ENCODE peak calls at places on chromosomes 11 and 22, in seven cellular contexts. O, R, T, F, V, B and Q are unnamed samples.

GRCh38 chr11:75105462-75105925 is 8.8 kb upstream of the OR2AT4 start:
- DNase-seq in V (no peak), F (no peak), B (peak), T (peak), O (peak), R (no peak), Q (peak)

GRCh38 chr11:33874910-33875490 is 16.9 kb downstream of the LMO2 start:
- DNase-seq in R (no peak), F (no peak), T (no peak), B (no peak), O (no peak), V (no peak), Q (no peak)

GRCh38 chr22:20569059-20570058 is 61.9 kb downstream of the MED15 start:
- DNase-seq in B (no peak), R (peak), V (peak), F (peak), T (no peak), O (no peak), Q (no peak)

GRCh38 chr22:32723632-32724031 is 77.9 kb upstream of the TIMP3 start:
- DNase-seq in F (no peak), O (no peak), R (peak), V (peak), T (no peak), B (no peak), Q (no peak)

GRCh38 chr11:76616676-76617552 is 53.6 kb downstream of the LRRC32 start:
- DNase-seq in B (no peak), O (no peak), V (no peak), F (no peak), R (no peak), T (no peak), Q (peak)

GRCh38 chr22:37749831-37750595 is 53.2 kb downstream of the TRIOBP start:
- DNase-seq in V (peak), O (no peak), T (no peak), F (peak), B (peak), R (peak), Q (no peak)

GRCh38 chr22:20127869-20128618 is 3.6 kb upstream of the ZDHHC8 start:
- DNase-seq in R (no peak), T (no peak), F (no peak), O (no peak), V (no peak), B (no peak), Q (no peak)

GRCh38 chr11:118263694-118264567 is at the start of gene MPZL2:
- DNase-seq in T (no peak), R (no peak), F (no peak), B (peak), V (no peak), O (peak), Q (peak)

GRCh38 chr11:58125469-58125868 is at the start of gene OR9I1:
- DNase-seq in F (no peak), V (no peak), B (no peak), R (peak), O (no peak), T (no peak), Q (no peak)

GRCh38 chr11:114705280-114706024 is 27.1 kb downstream of the NXPE2 start:
- DNase-seq in V (no peak), B (no peak), R (no peak), T (no peak), F (no peak), O (no peak), Q (no peak)

GRCh38 chr11:6406370-6406769 is 12.5 kb downstream of the APBB1 start:
- DNase-seq in F (no peak), T (no peak), V (no peak), R (no peak), O (no peak), B (no peak), Q (no peak)
- H3K18ac ChIP-seq in F (no peak), T (no peak), V (no peak), R (no peak), O (no peak), B (no peak), Q (no peak)

GRCh38 chr22:22401381-22401780 is 107.2 kb downstream of the ZNF280B start:
- DNase-seq in V (no peak), T (no peak), O (no peak), B (no peak), R (no peak), F (no peak), Q (no peak)

GRCh38 chr22:22406445-22406844 is 102.1 kb downstream of the ZNF280B start:
- DNase-seq in V (no peak), R (no peak), F (peak), B (no peak), T (no peak), O (no peak), Q (no peak)

GRCh38 chr22:22403306-22403705 is 105.2 kb downstream of the ZNF280B start:
- DNase-seq in T (no peak), V (no peak), F (peak), O (no peak), B (no peak), R (no peak), Q (no peak)

GRCh38 chr22:22404598-22405284 is 103.8 kb downstream of the ZNF280B start:
- DNase-seq in T (no peak), R (no peak), B (no peak), O (no peak), F (no peak), V (no peak), Q (peak)

DNA sequence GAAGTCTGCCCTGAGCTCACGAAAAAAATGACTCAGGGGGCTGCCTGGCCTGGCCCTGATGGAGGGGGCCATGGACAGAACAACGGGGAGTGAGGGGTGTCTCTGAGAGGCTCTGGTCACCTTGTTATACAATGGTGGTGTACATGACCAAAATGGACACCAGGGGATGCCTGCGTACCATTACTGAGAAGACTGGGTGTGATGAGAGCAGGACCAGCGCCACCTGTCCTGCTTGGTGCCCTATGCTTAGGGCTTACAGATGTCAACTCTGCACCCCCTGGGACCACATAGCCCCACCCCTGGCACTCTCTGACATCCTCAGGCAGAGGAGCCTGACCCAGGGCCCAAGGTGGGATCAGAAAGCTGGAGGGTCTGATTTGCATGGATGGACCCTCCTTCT is 104.8 kb downstream of the ZNF280B start:
- DNase-seq in F (no peak), V (no peak), T (no peak), R (no peak), B (no peak), O (no peak), Q (no peak)
- H3K18ac ChIP-seq in F (no peak), V (no peak), T (no peak), R (no peak), B (no peak), O (no peak), Q (no peak)

GRCh38 chr11:64969209-64969608 is 2.7 kb downstream of the MAJIN start:
- DNase-seq in T (no peak), O (no peak), B (no peak), V (peak), R (peak), F (no peak), Q (no peak)

GRCh38 chr11:64971421-64972233 is at the start of gene MAJIN:
- DNase-seq in V (peak), T (peak), O (peak), B (peak), F (peak), R (peak), Q (peak)

GRCh38 chr11:64970731-64971151 is 1.2 kb downstream of the MAJIN start:
- DNase-seq in R (no peak), V (no peak), O (no peak), B (no peak), F (no peak), T (no peak), Q (no peak)

GRCh38 chr11:64976651-64977050 is 4.7 kb upstream of the MAJIN start:
- DNase-seq in F (no peak), R (no peak), V (no peak), B (no peak), T (no peak), O (no peak), Q (no peak)

DNA sequence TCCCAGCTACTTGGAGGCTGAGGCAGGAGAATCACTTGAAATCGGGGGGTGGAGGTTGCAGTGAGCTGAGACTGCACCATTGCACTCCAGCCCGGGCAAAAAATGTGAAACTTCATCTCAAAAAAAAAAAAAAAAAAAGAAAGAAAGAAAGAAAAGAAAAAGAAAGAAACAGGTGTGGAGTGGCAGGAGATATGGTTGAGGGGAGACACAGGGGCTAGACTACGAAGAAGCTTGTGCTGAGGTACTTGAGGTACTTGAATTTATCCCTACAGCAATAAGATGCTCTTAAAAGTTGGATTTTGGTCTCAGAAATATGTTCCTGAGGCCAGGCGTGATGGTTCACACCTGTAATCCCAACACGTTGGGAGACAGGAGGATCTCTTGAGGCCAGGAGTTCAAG is 2.2 kb upstream of the MAJIN start:
- DNase-seq in V (no peak), R (no peak), F (no peak), T (no peak), B (no peak), O (no peak), Q (no peak)
- H3K18ac ChIP-seq in V (no peak), R (no peak), F (no peak), T (no peak), B (no peak), O (no peak), Q (no peak)

DNA sequence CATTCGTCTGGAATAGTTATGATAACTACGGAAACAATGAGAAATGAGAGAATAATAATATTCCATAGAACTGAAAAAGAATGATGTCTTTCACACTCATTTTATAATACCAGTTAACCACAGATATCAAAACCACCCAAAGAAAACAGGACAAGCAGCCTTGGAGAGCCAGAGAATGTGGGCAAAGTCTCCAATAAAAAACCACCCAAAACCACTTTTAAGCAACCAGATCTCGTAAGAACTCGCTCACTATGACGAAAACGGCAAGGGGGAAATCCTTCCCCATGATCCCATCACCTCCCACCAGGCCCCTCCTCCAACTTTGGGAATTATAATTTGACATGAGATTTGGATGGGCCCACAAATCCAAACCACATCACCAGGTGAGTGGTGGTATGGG is 60.8 kb downstream of the ARHGAP32 start:
- DNase-seq in B (no peak), T (no peak), R (no peak), O (no peak), F (no peak), V (no peak), Q (no peak)
- H3K18ac ChIP-seq in B (no peak), T (no peak), R (no peak), O (no peak), F (no peak), V (no peak), Q (no peak)

DNA sequence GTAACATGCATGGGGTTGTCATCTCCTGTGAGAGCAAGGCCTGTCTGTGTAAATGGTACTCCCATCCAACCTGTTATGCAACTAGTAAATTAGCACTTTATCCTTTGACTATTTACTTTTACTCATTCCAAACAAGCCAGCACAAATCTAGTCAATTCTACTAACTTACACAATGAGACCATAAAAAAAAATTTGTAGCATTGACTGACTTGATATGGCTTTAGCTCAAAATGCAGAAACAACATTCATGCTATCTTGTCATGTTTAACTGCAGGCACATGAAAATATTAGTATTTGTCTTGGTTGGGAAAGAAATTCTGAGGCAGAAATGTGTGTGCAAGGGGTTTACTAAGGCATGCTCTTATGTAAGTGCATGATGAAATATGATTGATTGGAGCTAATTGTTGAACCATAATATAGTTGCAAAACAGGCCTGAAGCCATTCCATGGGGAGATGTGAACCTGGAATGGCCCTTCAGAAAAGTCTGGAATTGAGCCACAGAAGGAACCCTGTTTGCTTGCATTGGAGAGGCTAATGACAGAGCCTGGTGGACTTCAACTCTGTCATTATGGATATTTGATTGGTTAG is 2.5 kb downstream of the SLC22A25 start:
- DNase-seq in F (no peak), V (no peak), T (no peak), B (no peak), R (no peak), O (no peak), Q (no peak)
- H3K18ac ChIP-seq in F (no peak), V (no peak), T (no peak), B (no peak), R (no peak), O (no peak), Q (no peak)

GRCh38 chr11:66981976-66982578 is 7.0 kb downstream of the C11orf86 start:
- DNase-seq in T (no peak), V (peak), F (peak), R (peak), B (no peak), O (no peak), Q (no peak)
- H3K18ac ChIP-seq in T (no peak), V (no peak), F (no peak), R (peak), B (no peak), O (no peak), Q (no peak)

DNA sequence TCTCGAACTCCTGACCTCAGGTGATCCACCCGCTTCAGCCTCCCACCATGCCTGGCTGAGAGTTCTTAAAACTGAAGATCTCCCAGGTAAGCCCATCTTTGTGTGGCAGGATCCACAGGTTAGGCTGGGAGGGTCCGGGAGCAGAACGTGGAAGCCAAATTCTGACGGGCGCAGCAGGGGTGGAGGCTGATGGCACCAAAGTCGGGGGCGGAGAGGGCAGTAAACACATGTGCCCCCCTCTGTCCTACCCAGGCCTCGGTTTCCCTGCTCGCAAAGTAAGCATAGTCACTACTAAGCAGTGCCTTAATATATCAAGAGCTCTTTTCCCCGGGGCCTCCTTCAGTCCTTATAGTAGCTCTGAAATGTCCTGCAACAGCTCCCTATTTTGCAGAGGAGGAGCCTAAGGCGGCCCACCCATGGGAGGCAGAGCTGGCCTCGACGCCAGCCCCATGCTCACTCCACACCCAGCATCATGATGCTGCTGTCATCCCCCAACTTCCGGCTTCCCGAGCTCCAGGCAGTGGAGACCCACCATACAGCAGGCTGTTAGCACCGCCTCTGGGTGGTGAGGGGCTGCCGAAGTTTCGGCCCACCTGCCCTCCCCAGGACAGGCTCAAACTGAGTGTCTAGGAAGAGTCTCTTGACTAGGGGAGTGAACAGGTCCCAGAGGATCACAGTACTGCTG is 230.0 kb downstream of the CTTN start:
- DNase-seq in T (no peak), V (no peak), F (no peak), R (no peak), O (no peak), B (no peak), Q (no peak)
- H3K18ac ChIP-seq in T (no peak), V (no peak), F (no peak), R (no peak), O (peak), B (no peak), Q (no peak)

DNA sequence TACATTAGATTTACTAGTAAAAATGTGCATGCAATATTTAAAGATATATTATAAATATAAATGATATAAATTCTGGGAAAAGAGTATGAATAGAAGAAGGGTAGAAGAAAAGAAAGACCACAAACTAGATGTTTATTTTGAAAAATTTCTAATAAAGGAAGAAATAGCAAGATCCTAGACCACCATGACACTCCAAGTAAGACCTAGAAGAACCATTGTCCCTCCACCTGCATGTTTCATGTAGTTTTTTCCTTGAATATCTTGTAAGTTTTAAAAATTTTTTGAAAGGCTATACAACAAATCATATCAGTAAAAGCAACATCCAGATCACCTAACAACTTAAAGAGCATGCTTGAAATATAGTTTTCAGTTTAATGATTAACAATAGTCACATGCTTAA is 46.8 kb downstream of the ARHGAP32 start:
- DNase-seq in O (no peak), F (no peak), R (no peak), T (no peak), B (no peak), V (no peak), Q (no peak)
- H3K18ac ChIP-seq in O (no peak), F (no peak), R (no peak), T (no peak), B (no peak), V (no peak), Q (no peak)